ENCODE peak calls at places on chromosomes 16 and 17, in six cellular contexts. O is uterus, H is gastrocnemius medialis, P is A549, I is esophagus muscularis mucosa, X is ovary. M is an unnamed sample. For H3K4me1, the result is how much of the 10 kb centered on the place peaks cover.

GRCh38 chr17:30790279-30790678 is 34.2 kb downstream of the CRLF3 start:
- DNase-seq in I (no peak), P (no peak), O (no peak), H (no peak), X (no peak), M (no peak)

GRCh38 chr16:85912271-85912974 is 13.5 kb downstream of the IRF8 start:
- DNase-seq in O (peak), X (peak), H (peak), I (no peak), P (no peak), M (no peak)

GRCh38 chr17:82566129-82566995 is 46.8 kb downstream of the FOXK2 start:
- DNase-seq in I (no peak), X (no peak), O (no peak), P (no peak), H (no peak), M (no peak)

GRCh38 chr16:89058812-89059211 is 34.8 kb upstream of the ACSF3 start:
- DNase-seq in O (no peak), P (no peak), X (no peak), H (no peak), I (no peak), M (no peak)

GRCh38 chr17:56867948-56868376 is 34.0 kb downstream of the DGKE start:
- DNase-seq in O (no peak), P (no peak), I (no peak), X (no peak), H (no peak), M (no peak)

GRCh38 chr17:30299000-30299399 is 7.3 kb upstream of the BLMH start:
- DNase-seq in O (no peak), P (no peak), H (no peak), X (no peak), I (no peak), M (no peak)

GRCh38 chr17:71441098-71441497 is 679.7 kb upstream of the SOX9 start:
- DNase-seq in O (no peak), X (no peak), H (no peak), P (peak), I (no peak), M (no peak)

GRCh38 chr17:76132574-76133338 is 8.3 kb downstream of the FOXJ1 start:
- DNase-seq in H (no peak), O (no peak), P (no peak), I (no peak), X (no peak), M (peak)

GRCh38 chr16:53827741-53828140 is 123.8 kb downstream of the FTO start:
- DNase-seq in O (no peak), I (no peak), X (no peak), H (no peak), P (no peak), M (no peak)

GRCh38 chr16:70473446-70474319 is 19.3 kb downstream of the FCSK start:
- DNase-seq in H (no peak), P (no peak), I (no peak), O (no peak), X (no peak), M (no peak)

GRCh38 chr17:2174471-2175293 is 119.8 kb downstream of the HIC1 start:
- DNase-seq in O (peak), X (peak), I (no peak), H (peak), P (no peak), M (peak)

GRCh38 chr16:49652441-49653175 is 203.3 kb downstream of the ZNF423 start:
- DNase-seq in P (no peak), H (no peak), X (peak), I (no peak), O (peak), M (no peak)

GRCh38 chr16:85028638-85029412 is 1.2 kb downstream of the KIAA0513 start:
- DNase-seq in X (no peak), I (no peak), H (peak), P (no peak), O (peak), M (no peak)

GRCh38 chr17:32551186-32551955 is 64.6 kb downstream of the CDK5R1 start:
- DNase-seq in X (no peak), O (no peak), H (no peak), I (no peak), P (no peak), M (no peak)

GRCh38 chr16:22763655-22764054 is 50.3 kb upstream of the HS3ST2 start:
- DNase-seq in H (no peak), O (peak), P (no peak), I (peak), X (peak), M (no peak)

GRCh38 chr16:70803354-70803753 is 2.4 kb upstream of the VAC14 start:
- DNase-seq in I (no peak), O (no peak), H (no peak), X (no peak), P (no peak), M (no peak)

GRCh38 chr17:80527016-80527645 is 17.5 kb upstream of the RPTOR start:
- DNase-seq in H (no peak), X (no peak), I (no peak), P (peak), O (no peak), M (peak)

GRCh38 chr17:2955931-2956582 is 107.3 kb downstream of the OR1D5 start:
- DNase-seq in P (no peak), H (no peak), O (peak), X (no peak), I (no peak), M (peak)

DNA sequence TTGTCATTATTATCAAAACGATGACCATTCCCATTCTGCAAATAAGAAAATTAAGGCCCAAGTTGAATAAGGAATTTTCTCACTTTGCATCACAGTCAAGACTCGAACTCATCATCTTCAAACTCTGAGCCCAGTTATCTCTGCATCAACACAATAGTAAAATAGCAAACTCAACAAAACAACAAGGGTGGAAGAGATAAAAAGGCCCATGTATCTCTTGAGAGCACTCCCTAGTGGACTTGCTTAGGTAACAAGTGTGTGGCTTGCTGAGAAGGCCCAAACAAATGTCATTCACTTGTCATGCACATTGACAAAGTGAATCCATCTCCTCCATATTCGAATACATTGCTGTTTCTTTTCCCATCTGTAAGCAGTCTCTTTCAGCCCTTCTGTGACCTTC is 412.0 kb upstream of the MAF start:
- DNase-seq in P (no peak), I (no peak), O (no peak), H (no peak), X (no peak), M (no peak)
- H3K4me1 ChIP-seq in P (under half), I (under half), O (under half), H (under half), X (under half), M (under half)

DNA sequence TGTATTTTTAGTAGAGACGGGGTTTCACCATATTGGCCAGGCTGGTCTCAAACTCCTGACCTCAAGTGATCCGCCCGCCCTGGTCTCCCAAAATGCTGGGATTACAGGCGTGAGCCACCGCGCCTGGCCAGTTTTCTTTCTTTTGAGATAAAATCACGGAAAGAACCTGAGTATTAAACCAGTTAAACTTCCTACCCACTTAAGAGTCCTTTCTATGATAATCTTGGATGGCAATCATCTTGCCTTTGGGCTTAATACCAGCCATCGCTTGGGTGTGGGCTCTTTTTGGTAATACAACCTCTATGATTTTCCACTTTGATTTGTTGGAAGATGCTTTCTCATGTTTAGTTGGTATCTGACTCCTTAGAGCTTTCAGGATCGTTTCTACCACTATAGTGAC is 24.0 kb downstream of the PITPNC1 start:
- DNase-seq in X (no peak), H (no peak), O (no peak), P (no peak), I (no peak), M (no peak)
- TF ChIP-seq POLR2A in X (no peak), H (no peak), O (no peak), P (no peak), I (no peak), M (no peak)

DNA sequence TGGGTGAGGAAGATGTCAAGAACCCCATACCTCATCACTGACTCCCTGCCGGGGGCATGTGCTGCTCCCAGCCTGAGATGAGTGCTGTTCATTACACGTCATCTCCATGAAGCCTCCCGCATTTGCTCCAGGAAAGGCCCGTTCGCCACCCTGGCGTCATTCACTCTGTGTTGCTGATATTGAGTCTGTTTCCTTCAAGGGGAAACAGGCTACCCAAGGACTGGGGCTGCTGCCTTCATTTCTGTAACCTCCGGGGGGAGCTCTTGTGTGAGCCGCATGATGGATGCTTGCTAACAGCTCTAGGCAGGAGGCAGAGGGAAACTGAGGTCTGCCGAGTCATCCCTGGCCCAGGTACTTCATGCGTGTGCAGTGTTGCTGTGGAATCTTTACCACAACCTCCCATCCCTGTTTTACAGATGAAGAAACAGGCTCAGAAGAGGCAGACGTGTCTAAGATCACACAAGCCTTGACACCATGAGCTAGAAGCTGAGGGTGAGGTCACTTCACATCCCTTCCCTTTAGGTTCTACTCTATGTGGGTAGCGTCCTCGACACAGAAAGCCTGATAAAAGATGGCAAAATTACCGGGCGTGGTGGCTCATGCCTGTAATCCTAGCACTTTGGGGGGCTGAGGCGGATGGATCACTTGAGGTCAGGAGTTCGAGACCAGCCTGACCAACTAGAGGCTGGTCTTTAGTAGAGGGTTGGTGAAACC is 3.5 kb upstream of the ARMC5 start:
- DNase-seq in O (no peak), I (no peak), X (no peak), P (no peak), H (no peak), M (no peak)
- TF ChIP-seq CTCF in O (no peak), I (peak), X (no peak), P (peak), H (no peak), M (no peak)

GRCh38 chr17:27499451-27500265 is 43.4 kb downstream of the KSR1 start:
- DNase-seq in X (no peak), I (no peak), P (no peak), H (no peak), O (no peak), M (no peak)
- H3K4me1 ChIP-seq in X (under half), I (under half), P (under half), H (under half), O (under half), M (under half)

GRCh38 chr17:18318122-18318521 is 3.0 kb downstream of the SMCR8 start:
- DNase-seq in O (no peak), P (no peak), H (no peak), X (no peak), I (no peak), M (no peak)

GRCh38 chr17:18315498-18316360 is 636 bp downstream of the SMCR8 start:
- DNase-seq in P (no peak), I (no peak), X (peak), H (no peak), O (no peak), M (peak)

GRCh38 chr17:18314059-18314730 is 599 bp downstream of the TOP3A start:
- DNase-seq in P (no peak), X (no peak), O (no peak), I (no peak), H (no peak), M (no peak)

GRCh38 chr17:18318771-18319450 is 3.8 kb downstream of the SMCR8 start:
- DNase-seq in I (no peak), P (no peak), X (no peak), O (no peak), H (no peak), M (no peak)

DNA sequence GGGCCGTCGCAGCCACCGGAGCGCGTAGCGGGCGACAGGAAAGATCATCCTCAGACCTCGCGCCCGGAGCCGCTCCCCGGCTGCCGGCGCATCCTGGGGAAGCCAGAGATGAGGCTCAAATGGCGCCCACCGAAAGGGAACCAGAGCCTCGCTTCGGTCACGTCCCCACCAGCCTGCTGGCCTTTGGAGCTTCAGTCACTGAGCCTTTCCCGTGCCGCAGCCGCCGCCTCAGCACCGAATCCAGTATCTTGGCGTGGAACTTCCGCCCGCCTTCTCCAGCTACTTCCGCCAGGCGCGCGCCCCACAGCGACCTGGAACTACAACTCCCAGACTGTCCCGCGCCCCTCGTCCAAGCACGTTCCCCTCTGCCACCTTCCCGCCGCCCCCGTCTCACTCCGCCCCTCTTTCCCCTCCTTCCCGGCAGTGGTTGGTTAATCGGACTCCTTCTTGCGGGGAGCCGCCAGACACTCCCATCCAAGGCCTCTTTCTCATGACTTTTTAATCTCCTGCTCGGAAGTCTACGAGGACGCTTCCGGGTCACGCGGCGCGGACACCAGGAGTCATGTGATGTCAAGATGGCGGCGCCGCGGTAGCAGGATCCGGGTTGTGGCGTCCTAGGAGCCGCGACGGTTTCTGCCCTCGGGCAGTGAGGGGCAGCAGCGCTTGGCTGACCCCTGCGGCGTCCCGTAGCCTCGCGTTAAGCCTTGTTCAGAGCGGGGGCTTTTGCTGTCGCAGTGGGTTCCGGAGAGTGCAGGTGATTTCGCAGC is at the start of the genes SMCR8 and TOP3A:
- DNase-seq in I (peak), H (peak), X (peak), P (peak), O (peak), M (peak)
- TF ChIP-seq POLR2A in I (no peak), H (peak), X (no peak), P (peak), O (no peak), M (peak)

DNA sequence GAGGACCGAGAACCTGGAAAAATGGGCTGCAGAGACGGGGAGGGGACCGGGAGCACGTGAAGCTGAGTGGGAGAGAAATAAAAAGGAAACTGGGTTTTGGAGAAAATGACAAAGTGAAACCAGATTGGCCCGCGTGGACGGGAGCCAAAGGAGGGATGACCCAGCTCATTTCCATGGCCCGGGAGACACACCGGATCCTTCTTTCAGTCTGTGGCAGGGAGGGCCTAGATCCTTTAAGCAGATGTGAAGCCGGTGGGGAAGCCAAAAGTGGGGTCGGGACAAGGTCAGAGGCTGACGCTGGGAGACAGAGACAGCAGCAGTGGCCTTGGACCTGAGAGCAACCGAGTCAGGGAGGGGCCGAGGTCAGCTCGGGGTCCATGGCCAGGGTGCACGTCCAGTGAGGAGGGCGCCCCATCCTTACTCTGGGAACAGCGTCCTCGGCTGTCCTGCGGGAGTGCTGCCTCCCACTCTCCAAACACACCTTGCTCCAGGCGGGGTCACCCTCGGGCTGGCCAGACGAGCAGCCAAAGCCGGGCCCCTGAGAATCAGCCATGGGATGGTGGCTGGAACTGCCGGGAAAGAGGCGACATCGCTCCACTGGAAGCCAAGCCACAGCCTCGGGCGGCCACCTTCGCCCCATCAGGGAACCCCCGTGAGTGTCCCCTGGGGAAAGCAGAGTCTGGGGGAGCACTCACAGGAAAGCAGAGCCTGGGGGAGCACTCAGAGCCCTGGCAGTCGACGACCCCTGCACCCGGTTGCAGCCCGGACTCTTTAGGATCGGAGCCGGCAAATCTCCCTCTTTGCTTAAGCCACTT is 17.3 kb downstream of the CA5A start:
- DNase-seq in O (peak), P (no peak), X (peak), I (no peak), H (peak), M (no peak)
- TF ChIP-seq CTCF in O (no peak), P (no peak), X (no peak), I (no peak), H (no peak), M (no peak)

DNA sequence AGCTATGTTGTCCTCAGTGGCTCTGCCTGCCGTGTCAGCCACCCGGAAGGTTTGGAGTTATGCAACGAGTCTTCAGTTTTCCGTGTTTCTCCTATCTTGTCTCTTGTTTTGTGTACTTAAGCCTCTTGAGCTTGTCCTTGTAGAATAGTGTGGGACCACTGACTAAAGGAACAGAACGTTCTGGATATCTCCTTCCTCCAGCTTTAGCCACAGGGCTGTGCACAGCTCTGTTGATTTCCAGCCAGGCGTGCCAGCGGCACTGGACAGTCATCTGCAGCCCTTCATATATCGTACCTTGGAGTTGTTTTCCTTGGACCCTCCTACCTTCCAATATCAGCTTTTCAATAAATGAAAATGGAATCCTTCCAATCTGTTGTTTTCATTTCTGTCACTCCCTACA is 39.8 kb downstream of the TMEM11 start:
- DNase-seq in X (no peak), H (peak), I (no peak), P (no peak), O (no peak), M (no peak)
- H3K4me1 ChIP-seq in X (under half), H (half or more), I (under half), P (under half), O (under half), M (under half)

GRCh38 chr17:9446528-9446927 is 129.1 kb downstream of the STX8 start:
- DNase-seq in H (no peak), O (no peak), P (no peak), I (no peak), X (no peak), M (no peak)

GRCh38 chr17:9457005-9457404 is 118.6 kb downstream of the STX8 start:
- DNase-seq in H (no peak), X (no peak), O (no peak), P (no peak), I (no peak), M (no peak)

GRCh38 chr17:9456265-9456664 is 119.4 kb downstream of the STX8 start:
- DNase-seq in X (no peak), I (no peak), P (no peak), H (no peak), O (no peak), M (no peak)

DNA sequence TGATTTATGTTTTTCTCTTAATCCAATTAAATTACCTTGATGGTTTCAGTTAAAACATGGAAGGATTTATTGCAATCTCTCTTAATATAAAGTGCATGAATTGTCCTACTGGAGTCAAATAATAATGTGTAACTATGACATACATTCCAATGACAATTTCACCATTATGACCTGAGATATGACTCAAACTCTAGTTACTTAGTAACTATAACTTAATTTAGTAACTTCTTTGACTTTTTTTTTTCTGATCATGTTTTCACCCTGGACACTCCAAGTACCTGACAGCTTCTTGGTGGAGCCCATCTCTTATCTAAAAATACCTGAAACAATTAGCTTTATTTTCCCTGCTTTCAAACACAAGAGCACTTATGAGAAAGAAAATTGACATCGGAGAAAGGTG is 123.7 kb downstream of the STX8 start:
- DNase-seq in I (no peak), X (no peak), P (peak), O (no peak), H (no peak), M (no peak)
- TF ChIP-seq POLR2A in I (no peak), X (no peak), P (no peak), O (no peak), H (no peak), M (no peak)

GRCh38 chr17:15954222-15954621 is 9.3 kb downstream of the ADORA2B start:
- DNase-seq in I (no peak), O (no peak), H (no peak), X (no peak), P (peak), M (no peak)
- TF ChIP-seq CTCF in I (no peak), O (no peak), H (no peak), X (no peak), P (no peak), M (no peak)